ENCODE peak calls at places on chromosomes 1 and 21, in six cellular contexts. B, M, T, C, Q and K are unnamed samples.

GRCh38 chr1:243508303-243508713 is 252.5 kb downstream of the SDCCAG8 start:
- DNase-seq in Q (no peak), T (no peak), B (no peak), C (no peak), M (no peak), K (no peak)

GRCh38 chr1:8211620-8212442 is 106.1 kb upstream of the SLC45A1 start:
- DNase-seq in C (peak), Q (no peak), M (no peak), T (no peak), B (peak), K (peak)

GRCh38 chr1:118987431-118988185 is 535 bp downstream of the TBX15 start:
- DNase-seq in B (peak), M (no peak), Q (no peak), C (no peak), T (no peak), K (no peak)

GRCh38 chr1:228085287-228085926 is 2.9 kb downstream of the ARF1 start:
- DNase-seq in T (no peak), Q (no peak), B (peak), M (no peak), C (peak), K (no peak)

GRCh38 chr1:158177705-158178450 is 2.8 kb upstream of the CD1D start:
- DNase-seq in C (peak), Q (peak), B (peak), M (peak), T (peak), K (no peak)

GRCh38 chr1:25727819-25728286 is 72.1 kb upstream of the SELENON start:
- DNase-seq in T (peak), Q (no peak), B (peak), C (peak), M (no peak), K (no peak)

GRCh38 chr1:1199961-1200875 is 6.2 kb downstream of the TNFRSF18 start:
- DNase-seq in T (no peak), Q (no peak), C (no peak), M (no peak), B (no peak), K (no peak)

GRCh38 chr1:181174860-181175259 is 86.4 kb downstream of the IER5 start:
- DNase-seq in B (no peak), T (no peak), M (no peak), C (no peak), Q (no peak), K (no peak)

GRCh38 chr21:26966978-26967913 is at the start of gene ADAMTS5:
- DNase-seq in M (peak), B (peak), C (peak), Q (peak), T (peak), K (peak)

GRCh38 chr1:236168716-236169429 is 26.5 kb downstream of the GPR137B start:
- DNase-seq in M (no peak), C (peak), Q (no peak), B (peak), T (no peak), K (no peak)

GRCh38 chr1:36859926-36860325 is 174.4 kb downstream of the GRIK3 start:
- DNase-seq in B (no peak), C (no peak), Q (no peak), M (no peak), T (no peak), K (no peak)

GRCh38 chr1:206969090-206969489 is 1.2 kb downstream of the FCAMR start:
- DNase-seq in C (no peak), B (peak), T (no peak), M (no peak), Q (no peak), K (no peak)

GRCh38 chr1:44034976-44035716 is 3.9 kb upstream of the SLC6A9 start:
- DNase-seq in Q (no peak), M (no peak), T (no peak), C (no peak), B (no peak), K (no peak)

GRCh38 chr1:26110731-26111529 is 694 bp upstream of the PDIK1L start:
- DNase-seq in T (peak), B (peak), C (peak), Q (peak), M (peak), K (peak)

GRCh38 chr21:42407476-42407875 is 3.8 kb downstream of the UBASH3A start:
- DNase-seq in B (no peak), T (no peak), M (no peak), Q (no peak), C (no peak), K (no peak)

DNA sequence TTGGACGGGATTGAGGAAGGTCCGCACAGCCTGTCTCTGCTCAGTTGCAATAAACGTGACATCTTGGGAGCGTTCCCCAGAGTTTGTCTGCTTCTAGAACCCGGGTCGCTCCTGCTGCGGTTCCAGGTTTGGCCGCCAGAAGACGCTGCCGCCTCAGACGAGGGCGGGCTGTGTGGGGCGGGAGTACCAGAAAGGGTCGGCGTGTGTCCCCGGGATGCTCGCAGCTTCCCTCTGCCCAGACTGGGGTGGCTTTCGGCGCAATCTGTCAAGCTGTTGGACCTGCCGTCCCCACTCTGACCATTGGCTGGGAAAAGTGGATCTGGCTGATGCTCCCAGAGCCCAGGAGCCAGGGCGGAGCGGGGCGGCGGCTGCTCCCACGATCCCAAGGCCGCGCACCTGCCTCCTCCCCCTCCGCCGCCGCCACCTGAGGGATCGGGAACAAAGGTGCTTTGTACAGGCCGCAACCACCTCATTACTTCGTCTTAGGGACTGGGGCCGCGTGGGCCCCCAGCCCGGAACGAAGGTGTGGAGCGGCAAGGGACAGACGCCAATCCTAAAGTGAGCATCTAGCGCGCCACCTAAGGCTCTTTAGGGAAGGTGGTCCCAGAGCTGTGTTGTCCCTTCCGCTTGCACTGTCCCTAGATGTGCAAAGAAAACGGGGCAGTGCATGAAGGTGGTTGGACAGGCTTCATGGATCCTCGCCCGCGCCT is 683 bp upstream of the EFNA4 start:
- DNase-seq in T (peak), Q (peak), M (peak), B (peak), C (peak), K (peak)
- TF ChIP-seq CTCF in T (peak), Q (peak), M (peak), B (peak), C (peak), K (no peak)

GRCh38 chr1:81549588-81550127 is 251.1 kb upstream of the ADGRL2 start:
- DNase-seq in M (no peak), B (peak), Q (no peak), C (peak), T (no peak), K (no peak)
- TF ChIP-seq CTCF in M (peak), B (peak), Q (no peak), C (peak), T (peak), K (no peak)

GRCh38 chr1:54252371-54252770 is 52.4 kb downstream of the MRPL37 start:
- DNase-seq in B (no peak), T (no peak), Q (no peak), M (no peak), C (no peak), K (no peak)

GRCh38 chr1:54248966-54249365 is 49.0 kb downstream of the MRPL37 start:
- DNase-seq in M (no peak), B (no peak), T (no peak), C (no peak), Q (no peak), K (no peak)

GRCh38 chr1:54253480-54253879 is 53.5 kb downstream of the MRPL37 start:
- DNase-seq in T (no peak), M (no peak), B (peak), C (peak), Q (no peak), K (no peak)

GRCh38 chr1:54249798-54250497 is 50.0 kb downstream of the MRPL37 start:
- DNase-seq in C (peak), B (peak), Q (no peak), M (no peak), T (no peak), K (no peak)

DNA sequence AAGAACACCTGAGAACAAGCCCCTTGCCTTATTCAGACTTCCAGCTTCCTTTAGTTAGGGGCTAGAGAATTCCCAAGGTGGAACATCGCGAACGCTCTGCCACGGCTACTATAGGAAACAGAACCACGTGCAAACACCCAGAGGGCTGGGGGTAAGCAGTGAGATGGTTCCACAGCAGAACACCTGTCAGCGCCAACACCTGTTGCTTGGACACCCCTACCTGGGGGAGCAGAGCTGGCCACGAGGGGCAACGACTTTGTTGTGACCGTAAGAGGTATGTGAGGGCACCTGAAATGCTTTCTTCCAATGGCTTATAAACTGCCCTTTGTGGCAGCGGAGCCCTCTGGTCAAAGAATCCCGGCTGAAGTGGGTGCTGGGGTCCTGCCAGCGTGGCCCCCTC is 50.7 kb downstream of the MRPL37 start:
- DNase-seq in Q (no peak), C (no peak), B (no peak), M (no peak), T (no peak), K (no peak)
- TF ChIP-seq CTCF in Q (no peak), C (no peak), B (no peak), M (no peak), T (no peak), K (no peak)

DNA sequence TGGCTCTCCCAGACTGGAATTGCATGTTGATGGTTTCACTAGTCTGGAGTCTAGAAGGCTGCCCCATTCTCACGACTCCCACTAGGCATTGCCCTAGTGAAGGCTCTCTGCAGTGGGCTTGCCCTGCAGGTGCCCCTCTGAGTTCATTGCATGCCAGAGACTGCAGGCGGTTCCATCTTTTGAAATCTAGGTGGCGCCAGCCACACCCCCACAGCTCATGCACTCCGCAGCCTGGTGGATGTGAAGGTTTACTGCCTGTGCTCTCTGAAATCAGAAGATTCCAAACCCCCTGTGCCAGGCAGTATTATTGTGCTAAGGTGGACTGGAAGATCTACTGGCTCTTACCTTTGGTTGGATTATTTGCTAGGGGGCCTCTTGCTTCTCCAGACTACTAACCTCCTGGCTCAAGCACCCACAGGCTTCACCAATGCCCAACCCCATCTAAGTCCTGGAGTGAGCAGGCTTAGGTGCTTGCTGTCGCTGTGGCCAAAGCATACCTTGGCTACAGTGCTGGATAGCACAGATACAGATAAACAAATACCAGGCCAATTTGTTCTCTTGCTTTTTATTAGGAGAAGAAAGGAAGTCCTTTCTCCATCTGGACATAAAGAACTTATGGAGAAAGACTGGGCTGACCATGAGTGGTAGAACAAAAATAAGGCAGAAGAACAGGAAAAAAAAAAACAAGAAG is 83.5 kb upstream of the SIM2 start:
- DNase-seq in B (no peak), C (no peak), Q (no peak), T (peak), M (no peak), K (no peak)
- TF ChIP-seq CTCF in B (no peak), C (no peak), Q (no peak), T (no peak), M (peak), K (no peak)

GRCh38 chr1:190084552-190084951 is 393.1 kb downstream of the BRINP3 start:
- DNase-seq in C (no peak), M (no peak), B (no peak), Q (no peak), T (no peak), K (peak)
- TF ChIP-seq CTCF in C (peak), M (peak), B (no peak), Q (no peak), T (no peak), K (no peak)

DNA sequence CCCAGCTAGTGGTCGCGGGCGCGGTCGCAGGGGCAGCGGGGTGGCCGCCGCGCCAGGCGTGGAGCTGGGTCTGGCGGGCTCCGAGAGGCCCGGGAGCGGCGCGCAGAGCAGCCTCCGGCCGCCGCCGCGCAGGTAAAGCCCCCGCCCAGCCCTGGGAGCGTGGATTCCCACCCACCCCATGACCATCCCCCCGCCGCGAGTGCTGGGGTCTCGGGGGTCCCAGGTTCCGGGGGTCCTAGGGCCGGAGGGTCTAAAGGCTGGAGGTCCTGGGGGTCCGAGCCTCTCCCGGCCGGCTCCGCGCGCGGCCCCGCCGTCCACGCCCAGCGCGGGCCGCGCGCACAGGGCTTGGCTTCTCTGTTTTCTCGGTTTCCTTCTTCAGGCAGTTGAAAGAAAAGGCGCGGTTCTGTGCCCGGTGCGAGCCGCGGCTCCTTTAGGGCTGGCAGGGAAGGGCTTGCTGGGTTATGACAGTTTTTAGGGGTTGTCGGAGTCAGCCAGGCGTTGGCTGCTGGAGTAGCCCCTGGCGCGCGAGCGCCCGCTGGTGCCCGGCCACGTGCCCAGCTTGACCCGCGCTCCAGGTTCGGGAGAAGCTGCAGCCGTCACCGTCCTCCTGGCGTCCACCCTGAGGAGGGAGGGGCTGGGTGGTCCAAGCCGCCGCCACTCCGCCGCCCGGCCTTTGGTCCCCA is 355 bp downstream of the LRRC3 start:
- DNase-seq in T (peak), Q (no peak), B (peak), M (no peak), C (peak), K (no peak)
- TF ChIP-seq CTCF in T (no peak), Q (no peak), B (peak), M (peak), C (peak), K (peak)

GRCh38 chr1:3381901-3382300 is 72.6 kb upstream of the ARHGEF16 start:
- DNase-seq in B (no peak), Q (no peak), T (no peak), C (no peak), M (no peak), K (no peak)
- TF ChIP-seq CTCF in B (no peak), Q (no peak), T (no peak), C (no peak), M (no peak), K (no peak)

DNA sequence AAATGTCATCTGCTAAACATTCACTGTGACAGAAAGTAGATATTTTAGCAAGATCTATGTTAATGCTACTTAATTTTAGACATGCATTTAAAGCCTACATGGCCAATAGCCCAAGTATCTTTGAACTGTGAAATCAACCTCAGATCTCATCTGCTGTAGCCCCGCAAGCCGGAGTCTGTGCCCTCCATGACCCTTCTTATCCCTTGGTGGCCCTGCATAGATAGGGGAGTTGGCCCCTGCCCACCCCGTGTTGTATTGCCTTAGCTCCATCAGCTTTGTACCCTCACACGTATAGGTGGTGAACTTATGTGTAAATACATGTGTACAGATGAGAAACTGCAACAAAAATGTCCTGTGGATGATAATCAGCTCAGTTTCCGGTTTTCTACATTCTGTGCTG is 18.5 kb downstream of the ATP5PO start:
- DNase-seq in M (no peak), B (no peak), C (no peak), Q (no peak), T (no peak), K (no peak)
- TF ChIP-seq CTCF in M (no peak), B (no peak), C (no peak), Q (no peak), T (no peak), K (no peak)

GRCh38 chr1:109603229-109603628 is 16.2 kb downstream of the GNAT2 start:
- DNase-seq in T (no peak), Q (no peak), C (no peak), B (no peak), M (no peak), K (no peak)

GRCh38 chr1:109595540-109595939 is 23.9 kb downstream of the GNAT2 start:
- DNase-seq in M (no peak), C (peak), Q (no peak), T (no peak), B (no peak), K (no peak)

GRCh38 chr1:109598156-109598555 is 21.3 kb downstream of the GNAT2 start:
- DNase-seq in C (no peak), Q (no peak), B (no peak), M (no peak), T (no peak), K (no peak)

GRCh38 chr1:109598655-109599054 is 20.8 kb downstream of the GNAT2 start:
- DNase-seq in B (peak), M (no peak), Q (no peak), C (no peak), T (no peak), K (no peak)
- TF ChIP-seq CTCF in B (peak), M (peak), Q (no peak), C (peak), T (no peak), K (no peak)

GRCh38 chr1:19552291-19553010 is 67.1 kb upstream of the CAPZB start:
- DNase-seq in T (no peak), B (no peak), Q (no peak), C (no peak), M (no peak), K (no peak)

GRCh38 chr1:19547814-19548213 is 62.5 kb upstream of the CAPZB start:
- DNase-seq in M (no peak), B (no peak), Q (no peak), T (no peak), C (no peak), K (no peak)
- TF ChIP-seq CTCF in M (no peak), B (no peak), Q (no peak), T (no peak), C (no peak), K (no peak)